ENCODE peak calls at places on chromosomes 3 and 15, in four cellular contexts. One of them, this sample, is unnamed.
A peak's percentile ranks its signal among the peaks of the same experiment; 100 is the strongest.

GRCh38 chr15:73433878-73434277 is 9.1 kb upstream of the REC114 start:
- DNase-seq in mucosa of descending colon: no peak
- DNase-seq in AG09309: no peak
- DNase-seq in body of pancreas: no peak
- DNase-seq in this sample: no peak

GRCh38 chr15:80679167-80679804 is 15.8 kb upstream of the ABHD17C start:
- DNase-seq in mucosa of descending colon: peak; percentile 44
- DNase-seq in AG09309: no peak
- DNase-seq in body of pancreas: no peak
- DNase-seq in this sample: peak; percentile 30

GRCh38 chr15:88907111-88907510 is 6.1 kb downstream of the MFGE8 start:
- DNase-seq in mucosa of descending colon: no peak
- DNase-seq in AG09309: no peak
- DNase-seq in body of pancreas: no peak
- DNase-seq in this sample: no peak

GRCh38 chr3:46422617-46423016 is 15.6 kb downstream of the CCRL2 start:
- DNase-seq in mucosa of descending colon: peak; percentile 39
- DNase-seq in AG09309: no peak
- DNase-seq in body of pancreas: no peak
- DNase-seq in this sample: no peak

GRCh38 chr3:9809615-9810356 is at the start of gene TTLL3:
- DNase-seq in mucosa of descending colon: peak; percentile 86
- DNase-seq in AG09309: no peak
- DNase-seq in body of pancreas: peak; percentile 78
- DNase-seq in this sample: peak; percentile 72

GRCh38 chr3:134018406-134018805 is 11.3 kb downstream of the SLCO2A1 start:
- DNase-seq in mucosa of descending colon: no peak
- DNase-seq in AG09309: no peak
- DNase-seq in body of pancreas: no peak
- DNase-seq in this sample: no peak

GRCh38 chr15:82810863-82811421 is 1.5 kb downstream of the WHAMM start:
- DNase-seq in mucosa of descending colon: peak; percentile 23
- DNase-seq in AG09309: no peak
- DNase-seq in body of pancreas: no peak
- DNase-seq in this sample: peak; percentile 74

GRCh38 chr3:105413356-105413887 is 46.7 kb downstream of the ALCAM start:
- DNase-seq in mucosa of descending colon: no peak
- DNase-seq in AG09309: no peak
- DNase-seq in body of pancreas: no peak
- DNase-seq in this sample: no peak

GRCh38 chr3:193885832-193886231 is 250.1 kb upstream of the HES1 start:
- DNase-seq in mucosa of descending colon: peak; percentile 97
- DNase-seq in AG09309: no peak
- DNase-seq in body of pancreas: no peak
- DNase-seq in this sample: no peak

GRCh38 chr3:88150371-88150770 is 612 bp downstream of the C3orf38 start:
- DNase-seq in mucosa of descending colon: no peak
- DNase-seq in AG09309: no peak
- DNase-seq in body of pancreas: no peak
- DNase-seq in this sample: peak; percentile 67

GRCh38 chr15:38635170-38635569 is 70.6 kb upstream of the RASGRP1 start:
- DNase-seq in mucosa of descending colon: no peak
- DNase-seq in AG09309: no peak
- DNase-seq in body of pancreas: no peak
- DNase-seq in this sample: no peak

GRCh38 chr3:52810923-52811322 is 16.3 kb downstream of the ITIH3 start:
- DNase-seq in mucosa of descending colon: no peak
- DNase-seq in AG09309: no peak
- DNase-seq in body of pancreas: no peak
- DNase-seq in this sample: no peak

GRCh38 chr3:152452318-152452717 is 183.6 kb downstream of the MBNL1 start:
- DNase-seq in mucosa of descending colon: no peak
- DNase-seq in AG09309: no peak
- DNase-seq in body of pancreas: no peak
- DNase-seq in this sample: no peak

GRCh38 chr3:61847784-61848462 is 286.6 kb downstream of the PTPRG start:
- DNase-seq in mucosa of descending colon: peak; percentile 48
- DNase-seq in AG09309: no peak
- DNase-seq in body of pancreas: peak; percentile 40
- DNase-seq in this sample: no peak

GRCh38 chr3:41819200-41819599 is 142.7 kb downstream of the ULK4 start:
- DNase-seq in mucosa of descending colon: no peak
- DNase-seq in AG09309: no peak
- DNase-seq in body of pancreas: no peak
- DNase-seq in this sample: no peak

GRCh38 chr15:22979069-22979698 is 984 bp downstream of the CYFIP1 start:
- DNase-seq in mucosa of descending colon: peak; percentile 78
- DNase-seq in AG09309: no peak
- DNase-seq in body of pancreas: peak; percentile 66
- DNase-seq in this sample: peak; percentile 70

GRCh38 chr3:159732172-159733111 is 256.2 kb upstream of the IL12A start:
- DNase-seq in mucosa of descending colon: no peak
- DNase-seq in AG09309: peak; percentile 74
- DNase-seq in body of pancreas: no peak
- DNase-seq in this sample: no peak

GRCh38 chr15:82999905-83000671 is 11.4 kb downstream of the C15orf40 start:
- DNase-seq in mucosa of descending colon: peak; percentile 14
- DNase-seq in AG09309: no peak
- DNase-seq in body of pancreas: peak; percentile 48
- DNase-seq in this sample: peak; percentile 71

GRCh38 chr3:32839714-32840085 is 21.9 kb downstream of the TRIM71 start:
- DNase-seq in mucosa of descending colon: no peak
- DNase-seq in AG09309: no peak
- DNase-seq in body of pancreas: no peak
- DNase-seq in this sample: no peak

GRCh38 chr15:94383041-94383440 is 151.7 kb downstream of the MCTP2 start:
- DNase-seq in mucosa of descending colon: no peak
- DNase-seq in AG09309: no peak
- DNase-seq in body of pancreas: no peak
- DNase-seq in this sample: no peak

GRCh38 chr3:190458040-190458439 is 8.3 kb upstream of the TMEM207 start:
- DNase-seq in mucosa of descending colon: no peak
- DNase-seq in AG09309: no peak
- DNase-seq in body of pancreas: no peak
- DNase-seq in this sample: no peak

GRCh38 chr15:92709064-92709463 is 53.5 kb upstream of the FAM174B start:
- DNase-seq in mucosa of descending colon: no peak
- DNase-seq in AG09309: no peak
- DNase-seq in body of pancreas: no peak
- DNase-seq in this sample: no peak

GRCh38 chr3:177597325-177598109 is 400.2 kb upstream of the TBL1XR1 start:
- DNase-seq in mucosa of descending colon: peak; percentile 49
- DNase-seq in AG09309: peak; percentile 79
- DNase-seq in body of pancreas: peak; percentile 53
- DNase-seq in this sample: peak; percentile 62

GRCh38 chr15:26392956-26393355 is 379.9 kb downstream of the GABRB3 start:
- DNase-seq in mucosa of descending colon: no peak
- DNase-seq in AG09309: no peak
- DNase-seq in body of pancreas: no peak
- DNase-seq in this sample: no peak

GRCh38 chr15:41873711-41874110 is 20.1 kb downstream of the SPTBN5 start:
- DNase-seq in mucosa of descending colon: no peak
- DNase-seq in AG09309: no peak
- DNase-seq in body of pancreas: no peak
- DNase-seq in this sample: no peak

GRCh38 chr3:47266709-47267489 is 15.7 kb downstream of the KIF9 start:
- DNase-seq in mucosa of descending colon: peak; percentile 66
- DNase-seq in AG09309: peak; percentile 77
- DNase-seq in body of pancreas: peak; percentile 78
- DNase-seq in this sample: peak; percentile 71

DNA sequence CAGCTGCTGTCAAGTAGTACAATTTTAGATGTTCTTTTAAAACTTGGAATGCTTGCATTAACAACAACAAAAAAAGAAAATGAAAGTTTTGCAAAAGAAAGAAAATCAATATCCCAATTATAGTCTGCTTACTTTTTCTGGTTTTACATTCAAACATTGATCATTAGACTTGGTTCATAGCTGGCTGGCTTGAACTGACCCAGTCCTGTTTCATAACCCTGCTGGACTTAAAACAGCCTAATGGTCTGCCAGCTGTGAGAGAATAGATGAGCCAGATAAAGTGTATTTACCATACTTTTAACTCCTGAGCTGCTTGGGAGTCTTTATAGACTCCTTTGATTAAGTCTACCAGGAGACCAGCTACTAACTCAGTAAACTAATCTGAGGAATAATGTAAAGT is 59.2 kb downstream of the PIAS1 start:
- DNase-seq in mucosa of descending colon: no peak
- DNase-seq in AG09309: peak; percentile 0
- DNase-seq in body of pancreas: peak; percentile 12
- DNase-seq in this sample: no peak
- H3K4me3 ChIP-seq in mucosa of descending colon: no peak overlapping the region
- H3K4me3 ChIP-seq in AG09309: no peak overlapping the region
- H3K4me3 ChIP-seq in body of pancreas: no peak overlapping the region
- H3K4me3 ChIP-seq in this sample: no peak overlapping the region

GRCh38 chr15:31347981-31348803 is 21.6 kb downstream of the KLF13 start:
- DNase-seq in mucosa of descending colon: no peak
- DNase-seq in AG09309: no peak
- DNase-seq in body of pancreas: no peak
- DNase-seq in this sample: no peak

GRCh38 chr15:31345606-31346366 is 19.2 kb downstream of the KLF13 start:
- DNase-seq in mucosa of descending colon: no peak
- DNase-seq in AG09309: no peak
- DNase-seq in body of pancreas: no peak
- DNase-seq in this sample: peak; percentile 69

GRCh38 chr15:31344824-31345605 is 18.4 kb downstream of the KLF13 start:
- DNase-seq in mucosa of descending colon: peak; percentile 89
- DNase-seq in AG09309: no peak
- DNase-seq in body of pancreas: peak; percentile 61
- DNase-seq in this sample: peak; percentile 76

GRCh38 chr15:31347067-31347975 is 20.7 kb downstream of the KLF13 start:
- DNase-seq in mucosa of descending colon: no peak
- DNase-seq in AG09309: no peak
- DNase-seq in body of pancreas: no peak
- DNase-seq in this sample: peak; percentile 57

DNA sequence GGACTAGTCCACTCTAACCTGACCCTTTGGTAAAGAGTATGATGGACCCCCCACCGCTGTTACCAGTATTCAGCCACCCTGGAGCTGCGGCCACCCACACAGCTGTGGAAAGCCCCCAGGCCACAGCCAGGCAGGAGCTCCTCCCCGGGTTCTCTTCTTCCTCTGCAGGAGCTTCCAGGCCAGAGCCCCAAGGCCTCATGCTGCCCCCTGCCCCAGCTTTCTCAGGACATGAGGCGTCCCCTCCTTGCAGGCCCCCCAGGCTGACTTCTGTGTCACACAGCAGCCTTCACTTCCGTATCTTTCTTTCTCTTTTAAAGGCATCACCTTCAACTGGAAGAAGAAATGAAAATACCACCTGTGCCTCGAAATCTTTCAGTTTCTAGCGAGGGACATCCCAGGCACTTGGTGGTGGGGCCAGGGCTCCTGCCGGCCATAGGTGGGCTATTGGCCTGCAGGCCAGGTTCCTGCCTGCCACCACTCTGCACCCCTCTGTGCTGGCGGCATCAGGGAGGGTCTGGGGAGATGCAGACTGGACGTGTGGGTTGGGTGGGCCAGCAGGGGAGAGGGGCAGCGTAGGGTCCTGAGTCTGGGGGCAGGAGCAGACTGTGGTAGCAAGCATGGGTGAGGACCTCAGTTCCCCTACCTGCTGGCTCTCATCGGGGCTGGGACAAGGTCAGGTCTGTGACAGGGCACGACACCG is 19.9 kb downstream of the KLF13 start:
- DNase-seq in mucosa of descending colon: no peak
- DNase-seq in AG09309: no peak
- DNase-seq in body of pancreas: no peak
- DNase-seq in this sample: peak; percentile 84
- H3K4me3 ChIP-seq in mucosa of descending colon: no peak overlapping the region
- H3K4me3 ChIP-seq in AG09309: no peak overlapping the region
- H3K4me3 ChIP-seq in body of pancreas: no peak overlapping the region
- H3K4me3 ChIP-seq in this sample: peak overlapping the region; percentile 75

DNA sequence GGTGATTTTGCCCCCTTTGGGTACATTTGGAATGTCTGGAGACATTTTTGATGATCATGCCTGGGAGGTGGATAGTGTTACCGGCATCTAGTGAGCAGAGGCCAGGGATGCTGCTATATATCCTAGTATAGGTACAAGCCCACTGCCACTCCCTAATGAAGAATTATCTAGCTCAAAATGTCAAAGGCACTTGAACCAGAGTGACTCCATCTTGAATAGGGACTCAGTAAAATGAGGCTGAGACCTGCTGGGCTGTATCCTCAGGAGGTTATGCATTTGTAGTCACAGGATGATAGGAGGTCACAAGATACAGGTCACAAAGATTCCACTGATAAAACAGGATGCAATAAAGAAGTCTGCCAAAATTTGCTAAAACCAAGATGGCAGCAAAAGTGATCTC is 39.8 kb upstream of the FAM3D start:
- DNase-seq in mucosa of descending colon: no peak
- DNase-seq in AG09309: no peak
- DNase-seq in body of pancreas: no peak
- DNase-seq in this sample: no peak
- H3K4me3 ChIP-seq in mucosa of descending colon: no peak overlapping the region
- H3K4me3 ChIP-seq in AG09309: no peak overlapping the region
- H3K4me3 ChIP-seq in body of pancreas: no peak overlapping the region
- H3K4me3 ChIP-seq in this sample: no peak overlapping the region

GRCh38 chr3:14358426-14359211 is 43.8 kb upstream of the SLC6A6 start:
- DNase-seq in mucosa of descending colon: peak; percentile 48
- DNase-seq in AG09309: peak; percentile 27
- DNase-seq in body of pancreas: peak; percentile 38
- DNase-seq in this sample: no peak
- H3K4me3 ChIP-seq in mucosa of descending colon: no peak overlapping the region
- H3K4me3 ChIP-seq in AG09309: no peak overlapping the region
- H3K4me3 ChIP-seq in body of pancreas: no peak overlapping the region
- H3K4me3 ChIP-seq in this sample: no peak overlapping the region

DNA sequence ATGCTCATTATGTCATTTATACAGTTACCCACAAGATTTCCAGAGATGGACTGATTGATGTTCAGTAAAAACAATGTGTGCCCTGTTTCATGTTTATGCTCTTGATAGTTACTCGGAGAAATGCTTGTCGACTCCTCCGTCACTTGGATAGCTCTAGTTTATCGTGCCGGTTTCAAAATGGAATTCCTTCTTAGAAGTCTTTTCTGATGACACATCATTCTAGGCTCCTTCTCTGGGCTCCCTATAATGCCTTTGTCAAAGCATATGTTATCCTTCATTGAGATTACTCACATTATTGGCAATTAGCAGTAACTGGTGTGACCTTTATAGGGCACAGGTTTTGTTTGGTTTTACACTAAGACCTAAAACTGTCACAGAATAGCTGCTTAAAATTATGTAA is 201.7 kb downstream of the CNTN6 start:
- DNase-seq in mucosa of descending colon: no peak
- DNase-seq in AG09309: no peak
- DNase-seq in body of pancreas: no peak
- DNase-seq in this sample: no peak
- H3K4me3 ChIP-seq in mucosa of descending colon: no peak overlapping the region
- H3K4me3 ChIP-seq in AG09309: no peak overlapping the region
- H3K4me3 ChIP-seq in body of pancreas: no peak overlapping the region
- H3K4me3 ChIP-seq in this sample: no peak overlapping the region

GRCh38 chr3:129597087-129597791 is 9.2 kb downstream of the PLXND1 start:
- DNase-seq in mucosa of descending colon: no peak
- DNase-seq in AG09309: no peak
- DNase-seq in body of pancreas: no peak
- DNase-seq in this sample: no peak
- H3K4me3 ChIP-seq in mucosa of descending colon: no peak overlapping the region
- H3K4me3 ChIP-seq in AG09309: no peak overlapping the region
- H3K4me3 ChIP-seq in body of pancreas: no peak overlapping the region
- H3K4me3 ChIP-seq in this sample: no peak overlapping the region

This sample was measured in GM12865.